ENCODE peak calls at places on chromosomes 11 and 22, in ten cellular contexts. One of them, this sample, is unnamed.

GRCh38 chr11:103384652-103385051 is 275.4 kb downstream of the DYNC2H1 start:
- DNase-seq in Jurkat, Clone E6-1: no peak
- DNase-seq in fibroblast of the aortic adventitia: no peak
- DNase-seq in HepG2: no peak
- DNase-seq in hepatocyte: no peak
- DNase-seq in AG04450: no peak
- DNase-seq in fibroblast of lung: no peak
- DNase-seq in uterus: no peak
- DNase-seq in left ventricle myocardium inferior: no peak
- DNase-seq in CD8-positive, alpha-beta T cell: no peak
- DNase-seq in this sample: no peak

GRCh38 chr11:12914401-12914912 is 94.7 kb upstream of the RASSF10 start:
- DNase-seq in left ventricle myocardium inferior: peak; percentile 75
- DNase-seq in Jurkat, Clone E6-1: no peak
- DNase-seq in fibroblast of the aortic adventitia: no peak
- DNase-seq in HepG2: no peak
- DNase-seq in hepatocyte: peak; percentile 49
- DNase-seq in uterus: no peak
- DNase-seq in fibroblast of lung: peak; percentile 75
- DNase-seq in CD8-positive, alpha-beta T cell: no peak
- DNase-seq in AG04450: no peak
- DNase-seq in this sample: no peak

GRCh38 chr11:64250875-64251721 is at the start of gene PLCB3:
- DNase-seq in left ventricle myocardium inferior: peak; percentile 52
- DNase-seq in AG04450: no peak
- DNase-seq in Jurkat, Clone E6-1: no peak
- DNase-seq in CD8-positive, alpha-beta T cell: peak; percentile 68
- DNase-seq in fibroblast of the aortic adventitia: no peak
- DNase-seq in HepG2: no peak
- DNase-seq in hepatocyte: peak; percentile 87
- DNase-seq in fibroblast of lung: peak; percentile 38
- DNase-seq in uterus: no peak
- DNase-seq in this sample: no peak

GRCh38 chr22:44735518-44736428 is 16.6 kb upstream of the ARHGAP8 start:
- DNase-seq in HepG2: peak; percentile 44
- DNase-seq in fibroblast of lung: peak; percentile 38
- DNase-seq in fibroblast of the aortic adventitia: peak; percentile 51
- DNase-seq in AG04450: no peak
- DNase-seq in uterus: peak; percentile 70
- DNase-seq in Jurkat, Clone E6-1: peak; percentile 43
- DNase-seq in CD8-positive, alpha-beta T cell: peak; percentile 92
- DNase-seq in left ventricle myocardium inferior: peak; percentile 74
- DNase-seq in hepatocyte: peak; percentile 85
- DNase-seq in this sample: no peak

GRCh38 chr11:88050247-88050646 is 125.0 kb downstream of the RAB38 start:
- DNase-seq in left ventricle myocardium inferior: no peak
- DNase-seq in AG04450: no peak
- DNase-seq in fibroblast of the aortic adventitia: no peak
- DNase-seq in hepatocyte: no peak
- DNase-seq in uterus: no peak
- DNase-seq in Jurkat, Clone E6-1: no peak
- DNase-seq in CD8-positive, alpha-beta T cell: no peak
- DNase-seq in fibroblast of lung: no peak
- DNase-seq in HepG2: no peak
- DNase-seq in this sample: no peak

GRCh38 chr11:107496011-107496410 is 38.4 kb upstream of the CWF19L2 start:
- DNase-seq in HepG2: peak; percentile 21
- DNase-seq in left ventricle myocardium inferior: no peak
- DNase-seq in Jurkat, Clone E6-1: no peak
- DNase-seq in fibroblast of lung: peak; percentile 58
- DNase-seq in fibroblast of the aortic adventitia: peak; percentile 95
- DNase-seq in uterus: no peak
- DNase-seq in hepatocyte: no peak
- DNase-seq in AG04450: peak; percentile 4
- DNase-seq in CD8-positive, alpha-beta T cell: no peak
- DNase-seq in this sample: no peak

GRCh38 chr11:100876826-100877545 is 189.9 kb downstream of the ARHGAP42 start:
- DNase-seq in AG04450: peak; percentile 92
- DNase-seq in fibroblast of the aortic adventitia: peak; percentile 98
- DNase-seq in HepG2: no peak
- DNase-seq in left ventricle myocardium inferior: no peak
- DNase-seq in uterus: no peak
- DNase-seq in CD8-positive, alpha-beta T cell: no peak
- DNase-seq in Jurkat, Clone E6-1: no peak
- DNase-seq in hepatocyte: peak; percentile 27
- DNase-seq in fibroblast of lung: peak; percentile 99
- DNase-seq in this sample: no peak

GRCh38 chr11:86013718-86014117 is 55.2 kb downstream of the PICALM start:
- DNase-seq in uterus: no peak
- DNase-seq in left ventricle myocardium inferior: no peak
- DNase-seq in fibroblast of lung: no peak
- DNase-seq in hepatocyte: no peak
- DNase-seq in fibroblast of the aortic adventitia: no peak
- DNase-seq in CD8-positive, alpha-beta T cell: no peak
- DNase-seq in AG04450: no peak
- DNase-seq in Jurkat, Clone E6-1: no peak
- DNase-seq in HepG2: no peak
- DNase-seq in this sample: no peak

GRCh38 chr11:8809185-8809584 is 101.8 kb upstream of the AKIP1 start:
- DNase-seq in left ventricle myocardium inferior: no peak
- DNase-seq in uterus: no peak
- DNase-seq in Jurkat, Clone E6-1: no peak
- DNase-seq in hepatocyte: no peak
- DNase-seq in AG04450: no peak
- DNase-seq in fibroblast of the aortic adventitia: peak; percentile 34
- DNase-seq in HepG2: no peak
- DNase-seq in fibroblast of lung: no peak
- DNase-seq in CD8-positive, alpha-beta T cell: no peak
- DNase-seq in this sample: no peak

GRCh38 chr11:8808226-8808585 is 102.8 kb upstream of the AKIP1 start:
- DNase-seq in fibroblast of lung: no peak
- DNase-seq in Jurkat, Clone E6-1: no peak
- DNase-seq in AG04450: no peak
- DNase-seq in fibroblast of the aortic adventitia: no peak
- DNase-seq in left ventricle myocardium inferior: no peak
- DNase-seq in HepG2: no peak
- DNase-seq in CD8-positive, alpha-beta T cell: no peak
- DNase-seq in hepatocyte: no peak
- DNase-seq in uterus: no peak
- DNase-seq in this sample: no peak

GRCh38 chr11:8806974-8807373 is 104.0 kb upstream of the AKIP1 start:
- DNase-seq in CD8-positive, alpha-beta T cell: no peak
- DNase-seq in fibroblast of lung: no peak
- DNase-seq in hepatocyte: no peak
- DNase-seq in HepG2: no peak
- DNase-seq in uterus: no peak
- DNase-seq in Jurkat, Clone E6-1: no peak
- DNase-seq in AG04450: no peak
- DNase-seq in fibroblast of the aortic adventitia: no peak
- DNase-seq in left ventricle myocardium inferior: peak; percentile 30
- DNase-seq in this sample: no peak

GRCh38 chr11:8809605-8810272 is 101.2 kb upstream of the AKIP1 start:
- DNase-seq in Jurkat, Clone E6-1: peak; percentile 28
- DNase-seq in HepG2: peak; percentile 24
- DNase-seq in CD8-positive, alpha-beta T cell: no peak
- DNase-seq in AG04450: no peak
- DNase-seq in fibroblast of the aortic adventitia: no peak
- DNase-seq in uterus: no peak
- DNase-seq in hepatocyte: no peak
- DNase-seq in left ventricle myocardium inferior: no peak
- DNase-seq in fibroblast of lung: no peak
- DNase-seq in this sample: no peak

DNA sequence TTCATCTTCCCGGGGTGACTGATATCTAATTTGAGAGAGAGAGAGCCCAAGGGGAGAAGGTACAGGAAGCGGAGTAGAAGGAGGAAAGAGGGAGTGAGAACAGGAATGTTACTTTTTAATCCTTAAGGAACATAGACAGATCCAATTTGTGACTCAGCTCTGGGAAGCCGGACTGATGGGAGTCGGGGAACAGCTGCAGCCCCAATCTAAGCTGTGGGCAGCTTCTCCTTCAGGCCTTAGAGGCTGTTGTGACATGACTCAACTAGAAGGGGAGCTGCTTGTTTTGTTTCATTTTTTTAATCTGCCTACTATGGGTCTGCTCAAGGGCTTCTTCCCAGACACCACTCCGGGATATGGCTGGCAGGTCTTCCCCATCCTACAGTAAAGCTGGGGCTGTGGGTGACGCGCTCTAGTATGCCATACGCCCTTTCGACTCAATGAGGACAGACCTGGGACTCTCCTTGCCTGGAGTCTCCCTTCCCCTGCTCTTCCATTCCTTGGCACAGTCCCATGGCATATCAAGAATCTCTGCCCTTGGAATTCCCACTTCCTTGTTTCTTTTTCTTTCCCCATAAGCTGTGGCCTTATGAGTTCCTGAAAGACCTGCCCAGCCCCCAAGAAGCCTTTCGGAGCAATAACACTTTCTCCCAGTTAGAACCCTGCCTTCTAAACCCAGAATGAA is 103.3 kb upstream of the AKIP1 start:
- DNase-seq in CD8-positive, alpha-beta T cell: no peak
- DNase-seq in fibroblast of the aortic adventitia: peak; percentile 92
- DNase-seq in left ventricle myocardium inferior: peak; percentile 44
- DNase-seq in hepatocyte: no peak
- DNase-seq in uterus: peak; percentile 80
- DNase-seq in Jurkat, Clone E6-1: no peak
- DNase-seq in AG04450: peak; percentile 72
- DNase-seq in HepG2: no peak
- DNase-seq in fibroblast of lung: peak; percentile 88
- DNase-seq in this sample: no peak
- H3K4me3 ChIP-seq in CD8-positive, alpha-beta T cell: no peak overlapping the region
- H3K4me3 ChIP-seq in fibroblast of the aortic adventitia: peak overlapping the region; percentile 80
- H3K4me3 ChIP-seq in left ventricle myocardium inferior: peak overlapping the region; percentile 78
- H3K4me3 ChIP-seq in hepatocyte: no peak overlapping the region
- H3K4me3 ChIP-seq in uterus: peak overlapping the region; percentile 50
- H3K4me3 ChIP-seq in Jurkat, Clone E6-1: no peak overlapping the region
- H3K4me3 ChIP-seq in AG04450: peak overlapping the region; percentile 78
- H3K4me3 ChIP-seq in HepG2: no peak overlapping the region
- H3K4me3 ChIP-seq in fibroblast of lung: peak overlapping the region; percentile 65
- H3K4me3 ChIP-seq in this sample: no peak overlapping the region

GRCh38 chr22:42304021-42304790 is 33.8 kb upstream of the TCF20 start:
- DNase-seq in AG04450: no peak
- DNase-seq in uterus: no peak
- DNase-seq in HepG2: peak; percentile 83
- DNase-seq in fibroblast of the aortic adventitia: no peak
- DNase-seq in left ventricle myocardium inferior: no peak
- DNase-seq in Jurkat, Clone E6-1: no peak
- DNase-seq in fibroblast of lung: no peak
- DNase-seq in hepatocyte: peak; percentile 47
- DNase-seq in CD8-positive, alpha-beta T cell: no peak
- DNase-seq in this sample: no peak

GRCh38 chr22:42305967-42306366 is 35.5 kb upstream of the TCF20 start:
- DNase-seq in left ventricle myocardium inferior: no peak
- DNase-seq in HepG2: no peak
- DNase-seq in fibroblast of lung: no peak
- DNase-seq in Jurkat, Clone E6-1: no peak
- DNase-seq in hepatocyte: no peak
- DNase-seq in AG04450: no peak
- DNase-seq in CD8-positive, alpha-beta T cell: no peak
- DNase-seq in uterus: no peak
- DNase-seq in fibroblast of the aortic adventitia: no peak
- DNase-seq in this sample: no peak

GRCh38 chr22:42301742-42302102 is 31.3 kb upstream of the TCF20 start:
- DNase-seq in CD8-positive, alpha-beta T cell: no peak
- DNase-seq in AG04450: no peak
- DNase-seq in HepG2: no peak
- DNase-seq in Jurkat, Clone E6-1: no peak
- DNase-seq in fibroblast of lung: no peak
- DNase-seq in left ventricle myocardium inferior: no peak
- DNase-seq in uterus: no peak
- DNase-seq in hepatocyte: no peak
- DNase-seq in fibroblast of the aortic adventitia: no peak
- DNase-seq in this sample: no peak

GRCh38 chr22:42301072-42301741 is 30.8 kb upstream of the TCF20 start:
- DNase-seq in left ventricle myocardium inferior: no peak
- DNase-seq in hepatocyte: no peak
- DNase-seq in fibroblast of lung: no peak
- DNase-seq in uterus: no peak
- DNase-seq in HepG2: no peak
- DNase-seq in fibroblast of the aortic adventitia: no peak
- DNase-seq in CD8-positive, alpha-beta T cell: no peak
- DNase-seq in Jurkat, Clone E6-1: no peak
- DNase-seq in AG04450: no peak
- DNase-seq in this sample: no peak

GRCh38 chr22:42303304-42304020 is 33.0 kb upstream of the TCF20 start:
- DNase-seq in fibroblast of lung: no peak
- DNase-seq in AG04450: no peak
- DNase-seq in Jurkat, Clone E6-1: no peak
- DNase-seq in left ventricle myocardium inferior: no peak
- DNase-seq in fibroblast of the aortic adventitia: no peak
- DNase-seq in uterus: no peak
- DNase-seq in hepatocyte: peak; percentile 45
- DNase-seq in CD8-positive, alpha-beta T cell: no peak
- DNase-seq in HepG2: peak; percentile 53
- DNase-seq in this sample: no peak
- H3K4me3 ChIP-seq in fibroblast of lung: no peak overlapping the region
- H3K4me3 ChIP-seq in AG04450: no peak overlapping the region
- H3K4me3 ChIP-seq in Jurkat, Clone E6-1: no peak overlapping the region
- H3K4me3 ChIP-seq in left ventricle myocardium inferior: no peak overlapping the region
- H3K4me3 ChIP-seq in fibroblast of the aortic adventitia: no peak overlapping the region
- H3K4me3 ChIP-seq in uterus: no peak overlapping the region
- H3K4me3 ChIP-seq in hepatocyte: no peak overlapping the region
- H3K4me3 ChIP-seq in CD8-positive, alpha-beta T cell: no peak overlapping the region
- H3K4me3 ChIP-seq in HepG2: no peak overlapping the region
- H3K4me3 ChIP-seq in this sample: no peak overlapping the region

GRCh38 chr11:31796523-31797226 is 14.4 kb downstream of the PAX6 start:
- DNase-seq in AG04450: no peak
- DNase-seq in Jurkat, Clone E6-1: no peak
- DNase-seq in HepG2: no peak
- DNase-seq in fibroblast of lung: no peak
- DNase-seq in fibroblast of the aortic adventitia: no peak
- DNase-seq in uterus: no peak
- DNase-seq in CD8-positive, alpha-beta T cell: no peak
- DNase-seq in hepatocyte: no peak
- DNase-seq in left ventricle myocardium inferior: no peak
- DNase-seq in this sample: no peak

GRCh38 chr11:31799794-31800397 is 11.2 kb downstream of the PAX6 start:
- DNase-seq in hepatocyte: no peak
- DNase-seq in left ventricle myocardium inferior: no peak
- DNase-seq in uterus: no peak
- DNase-seq in fibroblast of lung: no peak
- DNase-seq in CD8-positive, alpha-beta T cell: no peak
- DNase-seq in HepG2: no peak
- DNase-seq in AG04450: no peak
- DNase-seq in fibroblast of the aortic adventitia: no peak
- DNase-seq in Jurkat, Clone E6-1: no peak
- DNase-seq in this sample: no peak

GRCh38 chr11:31799036-31799793 is 11.9 kb downstream of the PAX6 start:
- DNase-seq in uterus: no peak
- DNase-seq in HepG2: no peak
- DNase-seq in left ventricle myocardium inferior: no peak
- DNase-seq in AG04450: no peak
- DNase-seq in Jurkat, Clone E6-1: no peak
- DNase-seq in fibroblast of lung: no peak
- DNase-seq in CD8-positive, alpha-beta T cell: no peak
- DNase-seq in hepatocyte: no peak
- DNase-seq in fibroblast of the aortic adventitia: no peak
- DNase-seq in this sample: no peak

GRCh38 chr11:31797227-31798056 is 13.7 kb downstream of the PAX6 start:
- DNase-seq in fibroblast of lung: no peak
- DNase-seq in HepG2: no peak
- DNase-seq in fibroblast of the aortic adventitia: no peak
- DNase-seq in uterus: no peak
- DNase-seq in left ventricle myocardium inferior: no peak
- DNase-seq in CD8-positive, alpha-beta T cell: no peak
- DNase-seq in Jurkat, Clone E6-1: no peak
- DNase-seq in AG04450: no peak
- DNase-seq in hepatocyte: no peak
- DNase-seq in this sample: no peak

DNA sequence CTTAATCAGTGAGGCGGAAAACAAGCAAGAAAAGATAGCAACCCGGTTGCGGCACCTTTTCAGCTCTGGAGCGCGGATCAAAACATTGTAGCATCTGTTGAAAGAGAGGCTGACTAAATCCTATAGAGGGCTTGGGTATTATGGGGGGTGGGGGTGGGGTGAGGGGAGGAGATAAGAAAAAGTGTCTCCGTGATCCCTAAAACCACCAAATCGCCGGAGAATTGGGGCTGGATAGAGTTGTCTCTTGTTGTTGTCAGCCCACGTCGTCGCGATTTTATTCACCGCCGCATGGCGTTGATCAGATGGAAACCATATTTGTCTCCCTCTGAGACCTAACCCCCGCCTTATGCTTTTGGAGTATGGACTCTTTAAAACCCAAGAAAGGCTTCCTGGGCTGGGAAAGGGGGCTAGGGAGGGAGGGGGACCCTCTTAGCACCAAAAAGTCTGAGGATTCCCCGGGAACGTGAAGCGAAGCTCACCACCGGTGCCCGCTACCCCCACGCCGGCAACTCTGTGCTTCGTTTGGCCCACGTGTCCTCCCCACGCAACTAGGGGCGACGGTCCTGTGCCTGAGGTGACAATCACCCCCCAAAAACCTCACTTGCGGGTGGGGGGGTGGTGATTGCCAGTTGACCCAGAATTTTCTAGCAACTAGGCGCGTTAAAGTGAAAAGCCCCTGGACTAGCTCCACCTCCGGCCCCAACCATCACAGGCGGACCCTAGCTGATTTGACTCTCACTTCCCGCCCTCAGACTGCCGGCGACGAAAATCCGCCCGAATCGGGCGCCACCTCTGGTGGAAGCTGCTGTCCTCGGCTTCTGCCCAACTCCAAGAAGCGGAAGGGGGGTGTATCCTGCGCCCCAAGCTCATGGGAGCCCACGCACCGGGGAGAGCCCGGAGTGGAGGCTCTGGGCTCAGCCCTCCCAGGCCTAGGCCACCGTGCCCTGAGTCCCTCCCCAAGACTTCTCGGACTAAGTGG is 12.8 kb downstream of the PAX6 start:
- DNase-seq in HepG2: no peak
- DNase-seq in uterus: no peak
- DNase-seq in fibroblast of the aortic adventitia: no peak
- DNase-seq in AG04450: no peak
- DNase-seq in left ventricle myocardium inferior: no peak
- DNase-seq in Jurkat, Clone E6-1: no peak
- DNase-seq in fibroblast of lung: no peak
- DNase-seq in hepatocyte: no peak
- DNase-seq in CD8-positive, alpha-beta T cell: no peak
- DNase-seq in this sample: no peak
- H3K4me3 ChIP-seq in HepG2: no peak overlapping the region
- H3K4me3 ChIP-seq in uterus: no peak overlapping the region
- H3K4me3 ChIP-seq in fibroblast of the aortic adventitia: no peak overlapping the region
- H3K4me3 ChIP-seq in AG04450: no peak overlapping the region
- H3K4me3 ChIP-seq in left ventricle myocardium inferior: peak overlapping the region; percentile 45
- H3K4me3 ChIP-seq in Jurkat, Clone E6-1: no peak overlapping the region
- H3K4me3 ChIP-seq in fibroblast of lung: no peak overlapping the region
- H3K4me3 ChIP-seq in hepatocyte: no peak overlapping the region
- H3K4me3 ChIP-seq in CD8-positive, alpha-beta T cell: no peak overlapping the region
- H3K4me3 ChIP-seq in this sample: no peak overlapping the region

DNA sequence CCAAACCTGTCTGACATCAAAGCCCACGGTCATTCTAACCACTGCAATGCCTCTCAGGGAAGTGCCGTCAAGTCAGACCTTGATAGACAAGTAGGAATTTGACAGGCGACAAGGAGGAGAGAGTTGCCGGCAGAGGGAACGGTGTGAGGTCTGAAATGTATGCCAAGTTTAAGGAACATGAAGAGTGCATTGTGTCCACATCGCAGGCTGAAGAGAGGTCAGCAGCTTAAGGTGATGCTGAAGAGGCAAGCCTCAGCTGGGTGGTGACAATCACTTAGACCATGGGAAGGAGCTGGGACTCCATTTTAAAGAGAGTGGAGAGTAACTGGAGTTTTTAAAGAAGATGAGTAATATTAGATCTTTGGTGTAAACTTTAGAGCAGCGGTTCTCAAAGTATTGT is 104.9 kb upstream of the TBCEL start:
- DNase-seq in uterus: no peak
- DNase-seq in Jurkat, Clone E6-1: no peak
- DNase-seq in HepG2: no peak
- DNase-seq in fibroblast of the aortic adventitia: no peak
- DNase-seq in hepatocyte: no peak
- DNase-seq in AG04450: no peak
- DNase-seq in left ventricle myocardium inferior: no peak
- DNase-seq in CD8-positive, alpha-beta T cell: no peak
- DNase-seq in fibroblast of lung: no peak
- DNase-seq in this sample: no peak
- H3K4me3 ChIP-seq in uterus: no peak overlapping the region
- H3K4me3 ChIP-seq in Jurkat, Clone E6-1: no peak overlapping the region
- H3K4me3 ChIP-seq in HepG2: no peak overlapping the region
- H3K4me3 ChIP-seq in fibroblast of the aortic adventitia: no peak overlapping the region
- H3K4me3 ChIP-seq in hepatocyte: no peak overlapping the region
- H3K4me3 ChIP-seq in AG04450: no peak overlapping the region
- H3K4me3 ChIP-seq in left ventricle myocardium inferior: no peak overlapping the region
- H3K4me3 ChIP-seq in CD8-positive, alpha-beta T cell: no peak overlapping the region
- H3K4me3 ChIP-seq in fibroblast of lung: no peak overlapping the region
- H3K4me3 ChIP-seq in this sample: no peak overlapping the region

This sample was measured in LNCaP clone FGC.